ENCODE peak calls at places on chromosome 13, in seven cellular contexts. J is stomach, E is progenitor cell of endocrine pancreas, U is bronchial epithelial cell, R is psoas muscle, N is neural progenitor cell, H is GM10248. W is an unnamed sample.
A peak's percentile ranks its signal among the peaks of the same experiment; 100 is the strongest.

GRCh38 chr13:95643814-95644598 is 500 bp downstream of the DZIP1 start:
- DNase-seq in J (no peak), E (peak; percentile 37), U (no peak), R (peak; percentile 59), N (peak; percentile 77), H (peak; percentile 23), W (no peak)

GRCh38 chr13:21911916-21912315 is 241.0 kb downstream of the FGF9 start:
- DNase-seq in J (no peak), E (no peak), U (no peak), R (no peak), N (no peak), H (no peak), W (no peak)

GRCh38 chr13:102817241-102817640 is 18.3 kb downstream of the BIVM start:
- DNase-seq in J (no peak), E (no peak), U (no peak), R (no peak), N (no peak), H (no peak), W (no peak)

GRCh38 chr13:110070511-110071120 is 236.3 kb downstream of the COL4A1 start:
- DNase-seq in J (no peak), E (no peak), U (peak; percentile 91), R (no peak), N (no peak), H (no peak), W (no peak)

GRCh38 chr13:44936246-44936645 is 53.0 kb downstream of the NUFIP1 start:
- DNase-seq in J (no peak), E (no peak), U (no peak), R (no peak), N (no peak), H (no peak), W (no peak)

GRCh38 chr13:44155422-44156293 is 218.0 kb upstream of the SERP2 start:
- DNase-seq in J (peak; percentile 70), E (no peak), U (no peak), R (peak; percentile 70), N (peak; percentile 31), H (no peak), W (no peak)

GRCh38 chr13:73693215-73693614 is 441.0 kb downstream of the KLF12 start:
- DNase-seq in J (no peak), E (no peak), U (no peak), R (no peak), N (no peak), H (no peak), W (no peak)

GRCh38 chr13:47066261-47066660 is 169.4 kb upstream of the HTR2A start:
- DNase-seq in J (no peak), E (no peak), U (no peak), R (no peak), N (no peak), H (no peak), W (no peak)

GRCh38 chr13:23790591-23791170 is 98.5 kb downstream of the MIPEP start:
- DNase-seq in J (no peak), E (no peak), U (no peak), R (no peak), N (no peak), H (no peak), W (no peak)

GRCh38 chr13:42039457-42039945 is 8.9 kb upstream of the DGKH start:
- DNase-seq in J (no peak), E (no peak), U (no peak), R (no peak), N (no peak), H (peak; percentile 32), W (peak; percentile 46)

GRCh38 chr13:112771877-112772538 is 82.2 kb downstream of the ATP11A start:
- DNase-seq in J (peak; percentile 67), E (no peak), U (no peak), R (no peak), N (no peak), H (no peak), W (no peak)

GRCh38 chr13:72839831-72840426 is 58.0 kb downstream of the PIBF1 start:
- DNase-seq in J (peak; percentile 72), E (peak; percentile 17), U (peak; percentile 66), R (peak; percentile 47), N (peak; percentile 63), H (peak; percentile 57), W (peak; percentile 54)

GRCh38 chr13:38641164-38641948 is 45.5 kb upstream of the FREM2 start:
- DNase-seq in J (no peak), E (no peak), U (peak; percentile 30), R (no peak), N (no peak), H (no peak), W (no peak)
- TF ChIP-seq CTCF in J (no peak), E (peak; percentile 43), U (peak; percentile 35), R (no peak), N (peak; percentile 31), H (no peak), W (no peak)

GRCh38 chr13:37869756-37870488 is at the start of gene TRPC4:
- DNase-seq in J (peak; percentile 31), E (peak; percentile 49), U (peak; percentile 41), R (peak; percentile 49), N (peak; percentile 86), H (peak; percentile 10), W (peak; percentile 12)
- TF ChIP-seq CTCF in J (peak; percentile 16), E (peak; percentile 73), U (peak; percentile 74), R (no peak), N (peak; percentile 76), H (no peak), W (no peak)

DNA sequence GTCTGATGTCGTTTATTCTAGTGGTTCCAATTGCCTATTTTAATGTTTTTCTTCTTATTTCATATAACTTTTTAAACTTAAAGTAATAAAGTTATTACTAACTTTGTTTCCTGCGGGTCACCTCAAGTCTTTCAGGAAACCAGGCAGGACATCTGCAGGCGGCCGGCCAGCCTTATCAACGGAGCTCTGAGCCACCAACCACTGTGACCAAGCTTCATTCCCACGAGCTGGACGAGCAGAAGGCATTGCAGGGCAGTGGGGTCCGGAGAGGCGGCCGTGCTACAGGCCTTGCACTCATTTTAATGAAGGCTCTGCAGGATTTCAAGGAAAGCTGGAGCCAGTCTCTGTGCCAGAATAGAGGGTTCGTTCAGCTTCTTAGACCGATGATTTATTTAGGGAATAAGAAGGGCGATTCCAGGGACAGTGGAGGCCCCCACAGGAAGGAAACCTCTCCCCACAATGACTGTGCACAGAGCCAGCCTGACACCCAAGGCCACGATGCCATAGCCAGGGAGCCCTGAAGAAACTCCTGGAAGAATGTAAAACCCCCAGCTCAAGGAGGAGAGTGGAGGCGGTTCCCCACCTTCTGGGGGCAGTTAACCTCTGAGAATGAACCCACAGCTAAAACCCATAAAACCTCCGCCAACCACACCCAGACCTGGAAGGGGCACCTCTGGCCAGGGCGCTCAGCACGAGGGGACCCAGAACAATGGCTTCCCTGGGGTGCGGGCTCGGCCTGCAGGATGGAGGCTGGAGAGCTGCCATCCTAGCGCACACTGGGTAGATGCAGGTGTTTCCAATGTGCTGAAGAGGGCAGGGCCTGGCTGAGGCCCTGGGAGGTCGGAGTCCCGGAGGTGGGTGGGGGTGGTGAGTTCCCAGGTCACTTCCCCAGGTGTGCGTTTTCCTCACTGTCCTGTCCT is 75.0 kb downstream of the RASA3 start:
- DNase-seq in J (no peak), E (no peak), U (no peak), R (no peak), N (no peak), H (no peak), W (no peak)
- TF ChIP-seq CTCF in J (no peak), E (no peak), U (no peak), R (no peak), N (no peak), H (no peak), W (no peak)

GRCh38 chr13:30355405-30355741 is 48.0 kb upstream of the KATNAL1 start:
- DNase-seq in J (peak; percentile 45), E (peak; percentile 22), U (no peak), R (no peak), N (peak; percentile 34), H (peak; percentile 65), W (peak; percentile 62)
- TF ChIP-seq CTCF in J (peak; percentile 29), E (peak; percentile 56), U (peak; percentile 54), R (peak; percentile 48), N (no peak), H (peak; percentile 48), W (peak; percentile 74)

DNA sequence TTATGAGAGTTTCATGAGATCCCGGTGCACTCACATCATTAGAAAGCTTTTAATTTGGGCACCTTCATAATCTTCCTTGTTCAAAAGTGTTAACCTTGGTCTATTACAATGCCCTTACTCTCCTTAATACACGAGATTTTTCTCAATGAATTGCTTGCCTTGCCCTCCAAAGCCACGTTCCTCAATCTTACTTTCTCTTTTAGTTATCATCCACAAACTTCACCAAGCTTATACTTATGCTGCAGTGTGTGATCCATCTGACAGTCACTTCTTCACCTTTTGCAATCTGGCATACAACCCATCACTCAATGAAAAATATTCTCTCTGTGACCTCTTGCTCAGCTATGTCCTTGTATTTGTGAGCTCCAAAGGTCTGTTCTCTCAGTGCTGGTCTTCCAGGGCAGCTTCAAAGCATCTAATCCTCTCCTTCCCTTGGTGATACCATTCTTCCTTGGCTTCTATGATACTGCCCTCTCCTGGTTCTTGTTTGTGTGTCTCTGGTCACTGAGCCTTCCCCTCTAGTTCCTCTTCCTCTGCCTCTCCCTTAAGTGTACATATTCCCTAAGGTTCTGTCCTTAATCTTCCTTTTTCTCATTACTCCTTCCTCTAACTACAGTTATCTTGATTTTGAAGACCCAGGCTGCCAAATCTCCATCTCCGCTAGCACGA is 202.2 kb upstream of the STARD13 start:
- DNase-seq in J (no peak), E (no peak), U (peak; percentile 33), R (no peak), N (peak; percentile 23), H (peak; percentile 42), W (peak; percentile 41)
- TF ChIP-seq CTCF in J (peak; percentile 16), E (no peak), U (peak; percentile 32), R (peak; percentile 27), N (peak; percentile 34), H (peak; percentile 36), W (peak; percentile 54)

GRCh38 chr13:53200498-53201453 is 172.2 kb downstream of the OLFM4 start:
- DNase-seq in J (peak; percentile 33), E (peak; percentile 73), U (no peak), R (peak; percentile 70), N (peak; percentile 96), H (peak; percentile 26), W (peak; percentile 40)
- TF ChIP-seq CTCF in J (peak; percentile 20), E (peak; percentile 96), U (peak; percentile 81), R (peak; percentile 27), N (peak; percentile 92), H (no peak), W (peak; percentile 32)

DNA sequence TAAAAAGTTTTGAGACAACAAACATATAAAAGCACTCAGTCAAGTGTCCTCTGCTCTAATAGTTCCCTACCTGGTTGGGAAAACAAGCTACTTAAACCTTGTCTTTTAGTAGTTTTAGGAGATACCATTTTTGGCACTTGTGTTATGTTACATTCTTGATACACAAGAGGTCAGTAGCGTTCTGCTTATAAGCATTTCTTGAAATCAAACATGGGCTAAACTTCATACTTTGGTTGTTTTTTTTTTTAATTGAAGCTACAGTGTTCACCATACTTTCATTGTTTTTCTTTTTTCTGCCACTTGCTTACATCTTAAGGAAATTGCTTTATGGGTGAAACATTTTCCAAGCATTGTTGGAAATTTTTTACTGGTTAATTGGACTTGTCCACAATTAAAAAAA is 12.9 kb downstream of the NHLRC3 start:
- DNase-seq in J (no peak), E (no peak), U (peak; percentile 41), R (no peak), N (peak; percentile 65), H (peak; percentile 23), W (no peak)
- TF ChIP-seq CTCF in J (no peak), E (peak; percentile 63), U (peak; percentile 26), R (peak; percentile 43), N (peak; percentile 66), H (peak; percentile 46), W (peak; percentile 47)

DNA sequence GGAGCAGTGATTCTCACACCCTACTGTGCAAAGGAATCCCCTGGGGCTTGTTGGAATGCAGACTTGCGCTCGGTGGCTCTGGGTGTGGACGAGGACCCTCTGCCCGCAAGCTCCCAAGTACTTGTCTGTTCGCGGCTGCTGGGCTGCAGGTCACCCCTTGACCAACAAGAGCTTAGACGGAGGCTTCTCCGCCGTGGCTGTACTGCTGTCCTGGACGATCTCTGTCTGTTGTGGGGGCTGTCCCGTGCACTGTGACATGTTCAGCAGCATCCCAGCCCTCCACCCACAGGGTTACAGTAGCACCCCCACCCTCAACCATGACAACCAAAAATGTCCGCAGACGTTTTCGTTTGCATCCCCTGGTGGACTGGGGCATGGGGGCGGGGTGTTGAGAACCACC is 22.9 kb upstream of the SLC15A1 start:
- DNase-seq in J (no peak), E (no peak), U (no peak), R (no peak), N (no peak), H (no peak), W (no peak)
- TF ChIP-seq CTCF in J (no peak), E (no peak), U (no peak), R (no peak), N (no peak), H (no peak), W (no peak)